ENCODE peak calls at places on chromosomes 6 and 20, in nine cellular contexts. E is tibial nerve; C is C1 segment of cervical spinal cord; G is dorsolateral prefrontal cortex; R is mucosa of gallbladder; O is AML-193; V is non-pigmented ciliary epithelial cell; Y is right cardiac atrium; D is activated gamma-delta T cell treated with anti-CD3 and anti-CD28 coated beads, Interleukin-2, amount 50 U/mL, for 16 hours. A is an unnamed sample.

GRCh38 chr20:13147971-13148370 is 73.1 kb upstream of the ISM1 start:
- DNase-seq in G (no peak), E (no peak), D (no peak), C (no peak), O (no peak), R (no peak), Y (no peak), V (no peak), A (no peak)

GRCh38 chr20:19964289-19965263 is 52.6 kb upstream of the NAA20 start:
- DNase-seq in Y (peak), R (peak), O (no peak), D (no peak), E (peak), C (no peak), G (no peak), V (peak), A (peak)

GRCh38 chr20:17650301-17650761 is 31.7 kb downstream of the RRBP1 start:
- DNase-seq in V (no peak), C (no peak), E (no peak), G (no peak), Y (no peak), R (no peak), O (no peak), D (no peak), A (no peak)

GRCh38 chr20:1060985-1061384 is 57.4 kb upstream of the PSMF1 start:
- DNase-seq in E (no peak), R (no peak), Y (no peak), G (no peak), O (no peak), C (no peak), V (no peak), D (no peak), A (no peak)

GRCh38 chr6:148307400-148307799 is 35.2 kb upstream of the SASH1 start:
- DNase-seq in Y (no peak), O (no peak), C (no peak), V (no peak), D (no peak), G (no peak), R (no peak), E (no peak), A (no peak)

GRCh38 chr20:47165376-47165865 is 191.1 kb downstream of the ZMYND8 start:
- DNase-seq in G (no peak), C (no peak), R (no peak), V (no peak), D (no peak), Y (no peak), O (no peak), E (no peak), A (no peak)

GRCh38 chr20:20411382-20411781 is 43.5 kb downstream of the INSM1 start:
- DNase-seq in Y (no peak), D (no peak), E (no peak), O (no peak), R (no peak), C (no peak), G (no peak), V (no peak), A (no peak)

GRCh38 chr6:168158280-168158979 is 79.4 kb upstream of the FRMD1 start:
- DNase-seq in G (no peak), Y (no peak), D (no peak), V (no peak), C (no peak), O (no peak), E (peak), R (peak), A (no peak)

GRCh38 chr6:85469276-85470022 is 19.6 kb downstream of the NT5E start:
- DNase-seq in D (no peak), G (no peak), Y (no peak), R (no peak), O (no peak), C (no peak), V (no peak), E (no peak), A (no peak)

GRCh38 chr6:155162682-155163081 is 101.1 kb upstream of the CLDN20 start:
- DNase-seq in G (no peak), D (no peak), C (no peak), V (no peak), E (no peak), R (no peak), Y (no peak), O (no peak), A (no peak)

GRCh38 chr20:3663031-3663701 is at the start of gene GFRA4:
- DNase-seq in V (no peak), D (no peak), Y (no peak), R (no peak), E (no peak), O (no peak), C (no peak), G (no peak), A (no peak)

GRCh38 chr6:127300411-127300810 is 33.7 kb downstream of the RNF146 start:
- DNase-seq in V (peak), Y (no peak), G (no peak), C (no peak), E (no peak), D (no peak), O (no peak), R (no peak), A (peak)

GRCh38 chr6:75436869-75437268 is 56.7 kb downstream of the FILIP1 start:
- DNase-seq in Y (peak), V (no peak), G (no peak), C (no peak), E (peak), D (no peak), O (no peak), R (peak), A (no peak)

GRCh38 chr6:5116243-5116991 is 31.3 kb downstream of the PPP1R3G start:
- DNase-seq in E (no peak), D (no peak), R (no peak), O (no peak), V (no peak), C (no peak), Y (no peak), G (no peak), A (no peak)

GRCh38 chr6:5537967-5538366 is 276.7 kb downstream of the FARS2 start:
- DNase-seq in G (no peak), O (no peak), D (no peak), E (no peak), C (no peak), Y (no peak), R (no peak), V (no peak), A (no peak)

GRCh38 chr6:14472964-14473363 is 355.4 kb downstream of the CD83 start:
- DNase-seq in R (no peak), Y (no peak), C (no peak), E (no peak), O (no peak), V (no peak), D (no peak), G (no peak), A (no peak)

GRCh38 chr6:149211046-149211571 is 106.4 kb upstream of the TAB2 start:
- DNase-seq in R (no peak), C (no peak), V (no peak), E (no peak), G (no peak), O (peak), D (peak), Y (no peak), A (no peak)

GRCh38 chr6:142474446-142475289 is 172.9 kb downstream of the ADGRG6 start:
- DNase-seq in O (peak), V (peak), C (no peak), D (no peak), R (no peak), G (peak), Y (no peak), E (peak), A (peak)

GRCh38 chr6:57173056-57173885 is 1.1 kb downstream of the BAG2 start:
- DNase-seq in D (no peak), Y (no peak), R (no peak), C (no peak), V (no peak), G (no peak), E (no peak), O (no peak), A (no peak)

GRCh38 chr6:25085761-25086160 is 150.0 kb upstream of the RIPOR2 start:
- DNase-seq in C (no peak), O (peak), Y (no peak), E (no peak), R (no peak), G (no peak), V (no peak), D (no peak), A (no peak)

GRCh38 chr20:44112889-44113641 is 73.9 kb downstream of the JPH2 start:
- DNase-seq in Y (no peak), V (no peak), G (no peak), R (no peak), E (no peak), O (no peak), C (no peak), D (no peak), A (no peak)

GRCh38 chr6:8108031-8108660 is 5.8 kb upstream of the EEF1E1 start:
- DNase-seq in G (no peak), C (no peak), D (no peak), V (peak), R (no peak), Y (no peak), E (no peak), O (no peak), A (peak)

GRCh38 chr6:131909408-131910218 is 41.6 kb downstream of the CCN2 start:
- DNase-seq in E (peak), V (no peak), R (peak), O (peak), G (peak), Y (peak), C (peak), D (peak), A (peak)

GRCh38 chr6:36845233-36845632 is 6.0 kb upstream of the CPNE5 start:
- DNase-seq in G (no peak), E (no peak), C (no peak), V (no peak), R (no peak), Y (peak), D (no peak), O (no peak), A (no peak)